ENCODE peak calls at places on chromosomes 2 and 18, in nine cellular contexts. P is IMR-90, H is body of pancreas, B is fibroblast of lung, S is right lobe of liver, R is neural progenitor cell, N is heart right ventricle, O is spleen, D is prostate gland. Q is an unnamed sample. For H3K27me3, the result is how much of the 10 kb centered on the place peaks cover.

GRCh38 chr2:54712516-54712915 is 10.9 kb upstream of the EML6 start:
- DNase-seq in P (no peak), H (no peak), B (no peak), S (no peak), R (no peak), N (no peak), O (no peak), D (no peak), Q (no peak)

GRCh38 chr18:51153659-51154371 is 43.7 kb downstream of the MEX3C start:
- DNase-seq in P (no peak), H (no peak), B (no peak), S (no peak), R (no peak), N (no peak), O (peak), D (no peak), Q (no peak)

GRCh38 chr2:161415041-161415440 is 1.1 kb upstream of the TBR1 start:
- DNase-seq in P (no peak), H (no peak), B (no peak), S (no peak), R (peak), N (no peak), O (no peak), D (no peak), Q (no peak)

GRCh38 chr18:6256521-6256920 is 158.2 kb downstream of the L3MBTL4 start:
- DNase-seq in P (no peak), H (no peak), B (no peak), S (no peak), R (no peak), N (no peak), O (no peak), D (no peak), Q (peak)

GRCh38 chr2:43080626-43081025 is 145.8 kb downstream of the ZFP36L2 start:
- DNase-seq in P (no peak), H (no peak), B (no peak), S (no peak), R (no peak), N (no peak), O (peak), D (no peak), Q (no peak)

GRCh38 chr18:43789234-43790000 is 512.1 kb upstream of the SYT4 start:
- DNase-seq in P (no peak), H (peak), B (peak), S (no peak), R (peak), N (peak), O (no peak), D (no peak), Q (no peak)

GRCh38 chr2:146844226-146844990 is 1000.4 kb upstream of the ACVR2A start:
- DNase-seq in P (peak), H (no peak), B (no peak), S (no peak), R (no peak), N (no peak), O (no peak), D (no peak), Q (no peak)

GRCh38 chr2:71545572-71546274 is 92.4 kb downstream of the DYSF start:
- DNase-seq in P (peak), H (peak), B (peak), S (no peak), R (peak), N (peak), O (peak), D (peak), Q (peak)

GRCh38 chr2:106167067-106167466 is 27.0 kb downstream of the UXS1 start:
- DNase-seq in P (no peak), H (no peak), B (no peak), S (no peak), R (no peak), N (no peak), O (no peak), D (no peak), Q (no peak)

GRCh38 chr2:47334356-47335136 is 68.4 kb upstream of the MSH2 start:
- DNase-seq in P (no peak), H (no peak), B (peak), S (no peak), R (peak), N (no peak), O (no peak), D (no peak), Q (no peak)

GRCh38 chr2:232549655-232550350 is 554 bp downstream of the TIGD1 start:
- DNase-seq in P (no peak), H (no peak), B (no peak), S (no peak), R (no peak), N (no peak), O (no peak), D (no peak), Q (no peak)

GRCh38 chr2:44237221-44237620 is 38.1 kb upstream of the SLC3A1 start:
- DNase-seq in P (no peak), H (no peak), B (no peak), S (no peak), R (no peak), N (no peak), O (no peak), D (no peak), Q (no peak)

GRCh38 chr18:39604836-39605235 is 2039.2 kb upstream of the CELF4 start:
- DNase-seq in P (peak), H (no peak), B (peak), S (no peak), R (no peak), N (no peak), O (no peak), D (no peak), Q (no peak)

GRCh38 chr2:109320195-109320935 is 191.4 kb downstream of the SH3RF3 start:
- DNase-seq in P (no peak), H (no peak), B (no peak), S (no peak), R (no peak), N (no peak), O (no peak), D (no peak), Q (no peak)

GRCh38 chr2:234970467-234970866 is 18.6 kb downstream of the SH3BP4 start:
- DNase-seq in P (peak), H (no peak), B (peak), S (no peak), R (no peak), N (no peak), O (no peak), D (no peak), Q (no peak)

GRCh38 chr2:82481207-82481606 is 1977.9 kb downstream of the SUCLG1 start:
- DNase-seq in P (no peak), H (no peak), B (no peak), S (no peak), R (no peak), N (no peak), O (no peak), D (no peak), Q (no peak)

GRCh38 chr2:26571316-26571715 is 69.8 kb downstream of the CIB4 start:
- DNase-seq in P (no peak), H (no peak), B (no peak), S (peak), R (no peak), N (no peak), O (peak), D (no peak), Q (no peak)

GRCh38 chr18:12307871-12308385 is at the start of gene TUBB6:
- DNase-seq in P (peak), H (peak), B (peak), S (peak), R (peak), N (peak), O (peak), D (no peak), Q (peak)

GRCh38 chr2:224286923-224287322 is 115.0 kb downstream of the FAM124B start:
- DNase-seq in P (no peak), H (no peak), B (no peak), S (no peak), R (peak), N (no peak), O (no peak), D (no peak), Q (no peak)

GRCh38 chr2:240460243-240460630 is 24.8 kb downstream of the GPC1 start:
- DNase-seq in P (no peak), H (no peak), B (no peak), S (peak), R (no peak), N (no peak), O (peak), D (no peak), Q (peak)

GRCh38 chr18:3498705-3499451 is 48.9 kb downstream of the TGIF1 start:
- DNase-seq in P (peak), H (peak), B (peak), S (peak), R (peak), N (no peak), O (peak), D (peak), Q (peak)

GRCh38 chr18:63161728-63162195 is 157.8 kb downstream of the BCL2 start:
- DNase-seq in P (peak), H (peak), B (peak), S (no peak), R (no peak), N (peak), O (peak), D (peak), Q (peak)

GRCh38 chr18:35732134-35732533 is 150.6 kb downstream of the GALNT1 start:
- DNase-seq in P (no peak), H (no peak), B (no peak), S (no peak), R (no peak), N (no peak), O (no peak), D (no peak), Q (no peak)

GRCh38 chr18:58671122-58671940 is at the start of gene MALT1:
- DNase-seq in P (peak), H (peak), B (peak), S (peak), R (peak), N (peak), O (peak), D (peak), Q (peak)

GRCh38 chr2:7427293-7428060 is 510.3 kb downstream of the RNF144A start:
- DNase-seq in P (peak), H (no peak), B (peak), S (no peak), R (peak), N (peak), O (no peak), D (no peak), Q (no peak)

GRCh38 chr2:142100139-142100873 is 30.5 kb downstream of the LRP1B start:
- DNase-seq in P (no peak), H (no peak), B (peak), S (no peak), R (no peak), N (no peak), O (no peak), D (no peak), Q (no peak)

GRCh38 chr2:224507789-224508188 is 77.4 kb downstream of the CUL3 start:
- DNase-seq in P (peak), H (no peak), B (no peak), S (no peak), R (no peak), N (no peak), O (no peak), D (no peak), Q (no peak)

GRCh38 chr2:217356795-217357194 is 496.9 kb upstream of the TNP1 start:
- DNase-seq in P (no peak), H (no peak), B (peak), S (no peak), R (no peak), N (peak), O (no peak), D (no peak), Q (no peak)

GRCh38 chr2:30828586-30828985 is 21.3 kb upstream of the CAPN13 start:
- DNase-seq in P (no peak), H (no peak), B (no peak), S (no peak), R (no peak), N (no peak), O (no peak), D (no peak), Q (no peak)

GRCh38 chr18:50816767-50817166 is 3.0 kb downstream of the MRO start:
- DNase-seq in P (no peak), H (no peak), B (peak), S (no peak), R (peak), N (no peak), O (no peak), D (no peak), Q (no peak)

GRCh38 chr18:27713727-27714080 is 463.2 kb downstream of the CDH2 start:
- DNase-seq in P (peak), H (no peak), B (peak), S (no peak), R (peak), N (no peak), O (no peak), D (no peak), Q (no peak)

GRCh38 chr2:42765686-42766085 is 1.8 kb upstream of the OXER1 start:
- DNase-seq in P (no peak), H (no peak), B (no peak), S (no peak), R (no peak), N (no peak), O (no peak), D (no peak), Q (no peak)

GRCh38 chr2:232365621-232366321 is 12.8 kb upstream of the ALPP start:
- DNase-seq in P (peak), H (peak), B (peak), S (peak), R (peak), N (no peak), O (peak), D (no peak), Q (no peak)

GRCh38 chr2:163528640-163529217 is 207.1 kb downstream of the FIGN start:
- DNase-seq in P (no peak), H (no peak), B (no peak), S (no peak), R (no peak), N (no peak), O (no peak), D (no peak), Q (no peak)

DNA sequence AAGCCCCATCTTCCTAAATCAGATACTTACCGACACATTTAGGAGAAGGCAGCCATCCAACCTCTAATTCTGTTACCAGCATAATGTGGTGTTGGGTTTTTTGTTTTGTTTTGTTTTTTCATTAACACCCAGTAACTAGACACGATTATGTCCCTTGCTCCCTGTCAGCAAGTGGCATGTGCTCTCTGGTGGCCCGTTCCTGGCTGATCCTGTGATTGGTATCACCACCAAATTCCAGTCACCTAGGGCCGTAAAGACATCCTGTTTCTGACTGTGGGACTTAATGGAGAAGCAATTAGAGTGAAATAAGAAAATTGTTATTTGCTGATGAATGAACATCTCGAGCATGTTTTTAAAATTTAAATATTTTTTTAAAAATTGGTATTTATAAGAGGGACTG is 5.9 kb upstream of the DLX1 start:
- DNase-seq in P (no peak), H (no peak), B (no peak), S (no peak), R (no peak), N (no peak), O (no peak), D (no peak), Q (no peak)
- H3K27me3 ChIP-seq in P (under half), H (under half), B (under half), S (under half), R (half or more), N (half or more), O (half or more), D (under half), Q (half or more)

GRCh38 chr2:231222318-231223000 is 24.0 kb downstream of the ARMC9 start:
- DNase-seq in P (peak), H (no peak), B (peak), S (no peak), R (no peak), N (no peak), O (no peak), D (no peak), Q (no peak)
- H3K27ac ChIP-seq in P (peak), H (no peak), B (peak), S (no peak), R (no peak), N (no peak), O (peak), D (peak), Q (no peak)

DNA sequence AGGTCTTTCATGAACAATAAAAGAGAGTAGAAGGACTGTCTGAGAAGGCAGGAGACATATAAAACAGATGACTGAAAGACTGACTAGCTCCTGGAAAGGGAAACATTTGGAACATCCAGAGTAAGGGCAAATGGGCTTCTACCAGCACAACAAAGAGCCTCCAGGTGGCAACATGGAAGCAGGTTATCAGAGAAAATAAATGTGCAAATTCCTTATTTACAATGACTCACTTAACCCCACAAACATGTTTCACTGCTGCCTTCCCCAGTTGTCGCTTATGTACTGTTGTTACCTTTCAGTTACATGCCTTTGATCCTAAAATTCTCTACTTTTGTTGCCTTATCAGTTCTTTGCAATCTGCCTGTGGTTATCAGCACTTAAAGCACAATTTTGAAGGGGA is 117.0 kb downstream of the HIBCH start:
- DNase-seq in P (no peak), H (no peak), B (no peak), S (no peak), R (no peak), N (no peak), O (no peak), D (no peak), Q (no peak)
- TF ChIP-seq CTCF in P (no peak), H (no peak), B (no peak), S (no peak), R (no peak), N (no peak), O (no peak), D (no peak), Q (no peak)

GRCh38 chr2:79327460-79327859 is 167.9 kb upstream of the REG3A start:
- DNase-seq in P (no peak), H (no peak), B (no peak), S (no peak), R (no peak), N (no peak), O (no peak), D (no peak), Q (no peak)
- H3K27me3 ChIP-seq in P (under half), H (under half), B (under half), S (under half), R (under half), N (under half), O (under half), D (under half), Q (under half)

DNA sequence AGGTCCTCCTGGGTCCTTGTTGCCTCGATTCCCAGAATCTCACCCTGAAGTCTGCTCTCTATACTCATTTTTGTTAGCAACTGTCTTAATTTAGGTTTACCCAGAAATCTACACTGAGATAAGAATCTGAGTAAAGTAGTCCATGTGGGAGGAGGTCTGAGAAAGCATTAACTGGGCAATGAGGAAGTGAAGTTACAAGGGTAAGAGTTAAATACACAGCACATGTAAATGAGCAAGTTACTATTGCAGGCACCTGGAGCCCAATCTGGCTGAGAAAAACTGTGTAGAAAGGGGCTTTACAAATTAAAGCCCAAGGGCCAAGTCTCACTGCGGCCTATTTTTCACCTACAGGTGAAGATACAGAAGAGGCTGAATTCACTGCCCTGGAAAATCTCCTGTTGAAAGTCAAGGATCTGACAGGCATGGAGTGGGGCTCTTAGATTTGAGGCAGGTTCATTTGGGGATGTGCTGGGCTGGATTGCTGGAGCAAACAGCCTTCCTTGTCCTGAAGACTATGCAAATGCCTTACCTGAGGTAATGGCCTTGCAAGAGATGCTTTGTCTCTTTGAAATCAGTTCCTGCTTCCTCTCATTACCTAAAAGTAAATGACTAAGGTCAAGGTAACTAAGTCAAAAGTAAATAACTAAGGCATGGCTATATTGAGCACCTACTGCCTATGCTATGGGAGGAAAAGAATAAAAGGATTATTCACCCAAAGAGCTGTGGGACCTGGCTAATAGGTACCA is 84.4 kb upstream of the DYNAP start:
- DNase-seq in P (no peak), H (no peak), B (no peak), S (no peak), R (no peak), N (no peak), O (no peak), D (no peak), Q (no peak)
- H3K27ac ChIP-seq in P (no peak), H (no peak), B (no peak), S (no peak), R (no peak), N (no peak), O (no peak), D (no peak), Q (no peak)

GRCh38 chr2:1802046-1802445 is 57.7 kb upstream of the PXDN start:
- DNase-seq in P (no peak), H (no peak), B (no peak), S (no peak), R (no peak), N (no peak), O (peak), D (no peak), Q (no peak)
- TF ChIP-seq CTCF in P (no peak), H (no peak), B (no peak), S (no peak), R (no peak), N (no peak), O (no peak), D (no peak), Q (no peak)

GRCh38 chr18:22197668-22198067 is 28.3 kb downstream of the GATA6 start:
- DNase-seq in P (no peak), H (no peak), B (peak), S (no peak), R (no peak), N (no peak), O (no peak), D (no peak), Q (no peak)
- H3K27me3 ChIP-seq in P (under half), H (under half), B (under half), S (under half), R (under half), N (under half), O (under half), D (under half), Q (under half)

Q was measured in left ventricle myocardium inferior.